ENCODE peak calls at places on chromosomes 4 and X, in nine cellular contexts. A is GM12865; C is ovary; S is stimulated activated naive B cell treated with anti-CD40 and anti-IgM and Interleukin-4, amounts not matched to agents 10 μg/mL and 1 μg/mL and 100 μg/mL, for 72 hours; Q is T-helper 1 cell; X is mesenchymal stem cell; G is cardiac fibroblast; B is stimulated activated naive CD4-positive, alpha-beta T cell treated with Interleukin-2 at 50 U/mL for 16 hours; O is AG09319. U is an unnamed sample.

GRCh38 chr4:39660757-39661156 is 22.1 kb upstream of the SMIM14 start:
- DNase-seq in A (no peak), C (no peak), S (no peak), Q (no peak), X (no peak), G (no peak), B (no peak), O (no peak), U (no peak)

GRCh38 chrX:119374736-119375135 is 24.4 kb upstream of the SLC25A43 start:
- DNase-seq in A (no peak), C (no peak), S (no peak), Q (no peak), X (no peak), G (no peak), B (no peak), O (no peak), U (no peak)

GRCh38 chr4:135192746-135193535 is 991.4 kb upstream of the PABPC4L start:
- DNase-seq in A (no peak), C (no peak), S (no peak), Q (no peak), X (peak), G (no peak), B (no peak), O (no peak), U (peak)

GRCh38 chr4:101701551-101701950 is 89.0 kb upstream of the BANK1 start:
- DNase-seq in A (no peak), C (no peak), S (no peak), Q (no peak), X (no peak), G (no peak), B (no peak), O (no peak), U (no peak)

GRCh38 chrX:10070714-10071436 is 85.9 kb upstream of the CLCN4 start:
- DNase-seq in A (no peak), C (no peak), S (no peak), Q (no peak), X (no peak), G (no peak), B (no peak), O (no peak), U (no peak)

GRCh38 chr4:145788765-145789164 is 108.8 kb downstream of the C4orf51 start:
- DNase-seq in A (no peak), C (no peak), S (no peak), Q (no peak), X (no peak), G (no peak), B (no peak), O (no peak), U (no peak)

GRCh38 chrX:18887821-18888205 is 96.1 kb downstream of the PHKA2 start:
- DNase-seq in A (no peak), C (no peak), S (no peak), Q (no peak), X (no peak), G (no peak), B (no peak), O (no peak), U (no peak)

GRCh38 chrX:54551801-54552200 is 21.8 kb downstream of the GNL3L start:
- DNase-seq in A (no peak), C (no peak), S (no peak), Q (no peak), X (no peak), G (no peak), B (no peak), O (no peak), U (no peak)

GRCh38 chr4:189792819-189793618 is 147.7 kb upstream of the FRG1 start:
- DNase-seq in A (peak), C (peak), S (peak), Q (no peak), X (peak), G (peak), B (peak), O (no peak), U (peak)

GRCh38 chr4:170374770-170375169 is 285.0 kb upstream of the AADAT start:
- DNase-seq in A (peak), C (no peak), S (peak), Q (no peak), X (peak), G (no peak), B (no peak), O (no peak), U (no peak)

GRCh38 chr4:1667273-1667672 is 16.8 kb downstream of the FAM53A start:
- DNase-seq in A (no peak), C (no peak), S (no peak), Q (no peak), X (no peak), G (no peak), B (no peak), O (no peak), U (no peak)

GRCh38 chr4:10173039-10173753 is 56.6 kb upstream of the WDR1 start:
- DNase-seq in A (no peak), C (no peak), S (no peak), Q (no peak), X (no peak), G (peak), B (no peak), O (no peak), U (no peak)

GRCh38 chrX:99933865-99934264 is 476.2 kb downstream of the PCDH19 start:
- DNase-seq in A (no peak), C (no peak), S (no peak), Q (no peak), X (no peak), G (no peak), B (no peak), O (no peak), U (no peak)

GRCh38 chr4:153518637-153519384 is 52.7 kb downstream of the TMEM131L start:
- DNase-seq in A (peak), C (no peak), S (no peak), Q (no peak), X (no peak), G (peak), B (no peak), O (no peak), U (no peak)

GRCh38 chrX:6661731-6662130 is 126.8 kb upstream of the VCX3A start:
- DNase-seq in A (no peak), C (no peak), S (no peak), Q (no peak), X (no peak), G (no peak), B (no peak), O (no peak), U (no peak)

GRCh38 chr4:47434931-47435330 is 28.6 kb downstream of the COMMD8 start:
- DNase-seq in A (no peak), C (no peak), S (no peak), Q (no peak), X (no peak), G (no peak), B (no peak), O (no peak), U (no peak)

GRCh38 chr4:109803924-109804571 is 2.2 kb upstream of the CFI start:
- DNase-seq in A (peak), C (no peak), S (no peak), Q (no peak), X (peak), G (peak), B (no peak), O (no peak), U (no peak)

GRCh38 chrX:150731795-150732194 is 38.6 kb downstream of the MTMR1 start:
- DNase-seq in A (no peak), C (no peak), S (no peak), Q (no peak), X (peak), G (peak), B (peak), O (peak), U (peak)

GRCh38 chr4:101761405-101761804 is 29.1 kb upstream of the BANK1 start:
- DNase-seq in A (no peak), C (no peak), S (no peak), Q (no peak), X (no peak), G (no peak), B (no peak), O (no peak), U (no peak)

GRCh38 chrX:13473666-13474516 is 95.5 kb upstream of the EGFL6 start:
- DNase-seq in A (peak), C (no peak), S (peak), Q (no peak), X (no peak), G (peak), B (no peak), O (no peak), U (no peak)

GRCh38 chrX:31860686-31861085 is 788.8 kb upstream of the FTHL17 start:
- DNase-seq in A (no peak), C (no peak), S (no peak), Q (no peak), X (no peak), G (no peak), B (no peak), O (no peak), U (no peak)

GRCh38 chrX:96480081-96480480 is 204.6 kb upstream of the DIAPH2 start:
- DNase-seq in A (no peak), C (no peak), S (no peak), Q (no peak), X (peak), G (no peak), B (no peak), O (no peak), U (no peak)

GRCh38 chr4:108355523-108356208 is 186.9 kb upstream of the LEF1 start:
- DNase-seq in A (peak), C (no peak), S (no peak), Q (no peak), X (no peak), G (no peak), B (no peak), O (no peak), U (no peak)

GRCh38 chrX:102155806-102156179 is at the start of gene BEX5:
- DNase-seq in A (peak), C (peak), S (peak), Q (peak), X (no peak), G (no peak), B (peak), O (no peak), U (peak)

GRCh38 chr4:139754913-139755312 is 89.3 kb downstream of the MGST2 start:
- DNase-seq in A (no peak), C (no peak), S (no peak), Q (no peak), X (no peak), G (no peak), B (no peak), O (no peak), U (no peak)

GRCh38 chr4:38935391-38936073 is 67.9 kb downstream of the FAM114A1 start:
- DNase-seq in A (no peak), C (no peak), S (no peak), Q (no peak), X (no peak), G (no peak), B (no peak), O (peak), U (no peak)

GRCh38 chr4:83009529-83009928 is 1.1 kb downstream of the LIN54 start:
- DNase-seq in A (no peak), C (no peak), S (no peak), Q (no peak), X (peak), G (no peak), B (no peak), O (no peak), U (no peak)

GRCh38 chr4:117588771-117589170 is 445.5 kb upstream of the NDST3 start:
- DNase-seq in A (no peak), C (no peak), S (no peak), Q (no peak), X (peak), G (no peak), B (no peak), O (no peak), U (no peak)

GRCh38 chrX:77640702-77641101 is 145.3 kb downstream of the ATRX start:
- DNase-seq in A (peak), C (no peak), S (no peak), Q (no peak), X (no peak), G (no peak), B (no peak), O (no peak), U (no peak)

U was measured in astrocyte of the cerebellum.